ENCODE peak calls at places on chromosomes 16 and 17, in eight cellular contexts. C is heart left ventricle; J is right cardiac atrium; G is kidney; Z is CD4-positive, CD25-positive, alpha-beta regulatory T cell; W is HCT116; Q is Karpas-422; A is lung. S is an unnamed sample.

GRCh38 chr16:56998861-56999260 is 9.5 kb downstream of the NLRC5 start:
- DNase-seq in C (no peak), J (no peak), G (no peak), Z (no peak), W (no peak), Q (no peak), A (no peak), S (no peak)

GRCh38 chr16:48383204-48383876 is 1.9 kb downstream of the SIAH1 start:
- DNase-seq in C (no peak), J (no peak), G (no peak), Z (no peak), W (no peak), Q (no peak), A (no peak), S (no peak)

GRCh38 chr17:72187544-72187943 is 66.7 kb downstream of the SOX9 start:
- DNase-seq in C (peak; percentile 81), J (peak; percentile 88), G (peak; percentile 78), Z (no peak), W (no peak), Q (no peak), A (no peak), S (peak; percentile 38)

GRCh38 chr16:89983550-89983949 is 35.0 kb downstream of the DEF8 start:
- DNase-seq in C (no peak), J (no peak), G (no peak), Z (no peak), W (no peak), Q (no peak), A (no peak), S (no peak)

GRCh38 chr17:17300624-17301568 is 2.3 kb upstream of the NT5M start:
- DNase-seq in C (peak; percentile 53), J (peak; percentile 79), G (peak; percentile 80), Z (peak; percentile 46), W (no peak), Q (peak; percentile 80), A (no peak), S (no peak)

GRCh38 chr17:67376509-67376891 is 581 bp upstream of the PITPNC1 start:
- DNase-seq in C (no peak), J (no peak), G (no peak), Z (peak; percentile 44), W (no peak), Q (peak; percentile 53), A (no peak), S (no peak)

GRCh38 chr17:60506312-60506711 is 19.7 kb downstream of the APPBP2 start:
- DNase-seq in C (no peak), J (no peak), G (no peak), Z (peak; percentile 20), W (no peak), Q (no peak), A (no peak), S (no peak)

GRCh38 chr17:1714980-1715802 is 5.0 kb upstream of the TLCD2 start:
- DNase-seq in C (peak; percentile 97), J (peak; percentile 97), G (peak; percentile 97), Z (peak; percentile 57), W (peak; percentile 45), Q (no peak), A (peak; percentile 89), S (peak; percentile 99)

GRCh38 chr17:57440522-57441269 is 184.4 kb downstream of the MSI2 start:
- DNase-seq in C (peak; percentile 88), J (peak; percentile 88), G (peak; percentile 88), Z (peak; percentile 87), W (peak; percentile 76), Q (peak; percentile 84), A (peak; percentile 31), S (peak; percentile 58)

GRCh38 chr17:46772879-46773620 is 45.4 kb downstream of the WNT3 start:
- DNase-seq in C (no peak), J (no peak), G (peak; percentile 55), Z (no peak), W (no peak), Q (peak; percentile 58), A (no peak), S (no peak)

GRCh38 chr16:21703589-21704174 is 39.9 kb downstream of the OTOA start:
- DNase-seq in C (no peak), J (no peak), G (no peak), Z (no peak), W (no peak), Q (no peak), A (no peak), S (no peak)

GRCh38 chr17:51351890-51352289 is 91.5 kb downstream of the UTP18 start:
- DNase-seq in C (peak; percentile 31), J (peak; percentile 78), G (no peak), Z (no peak), W (no peak), Q (no peak), A (no peak), S (no peak)

GRCh38 chr17:76262732-76263344 is 2.3 kb upstream of the UBALD2 start:
- DNase-seq in C (no peak), J (no peak), G (peak; percentile 80), Z (peak; percentile 43), W (no peak), Q (peak; percentile 58), A (no peak), S (peak; percentile 74)

GRCh38 chr16:14502932-14503741 is 126.9 kb downstream of the PARN start:
- DNase-seq in C (no peak), J (no peak), G (no peak), Z (peak; percentile 29), W (no peak), Q (no peak), A (no peak), S (no peak)

GRCh38 chr16:74315059-74315458 is 18.4 kb downstream of the PSMD7 start:
- DNase-seq in C (no peak), J (no peak), G (no peak), Z (no peak), W (no peak), Q (no peak), A (no peak), S (no peak)

GRCh38 chr16:74305286-74305685 is 8.7 kb downstream of the PSMD7 start:
- DNase-seq in C (no peak), J (no peak), G (no peak), Z (no peak), W (no peak), Q (no peak), A (no peak), S (no peak)

GRCh38 chr16:74305978-74306784 is 9.6 kb downstream of the PSMD7 start:
- DNase-seq in C (no peak), J (no peak), G (no peak), Z (no peak), W (no peak), Q (no peak), A (no peak), S (no peak)

GRCh38 chr16:74307383-74307782 is 10.8 kb downstream of the PSMD7 start:
- DNase-seq in C (no peak), J (no peak), G (no peak), Z (no peak), W (no peak), Q (no peak), A (no peak), S (no peak)

DNA sequence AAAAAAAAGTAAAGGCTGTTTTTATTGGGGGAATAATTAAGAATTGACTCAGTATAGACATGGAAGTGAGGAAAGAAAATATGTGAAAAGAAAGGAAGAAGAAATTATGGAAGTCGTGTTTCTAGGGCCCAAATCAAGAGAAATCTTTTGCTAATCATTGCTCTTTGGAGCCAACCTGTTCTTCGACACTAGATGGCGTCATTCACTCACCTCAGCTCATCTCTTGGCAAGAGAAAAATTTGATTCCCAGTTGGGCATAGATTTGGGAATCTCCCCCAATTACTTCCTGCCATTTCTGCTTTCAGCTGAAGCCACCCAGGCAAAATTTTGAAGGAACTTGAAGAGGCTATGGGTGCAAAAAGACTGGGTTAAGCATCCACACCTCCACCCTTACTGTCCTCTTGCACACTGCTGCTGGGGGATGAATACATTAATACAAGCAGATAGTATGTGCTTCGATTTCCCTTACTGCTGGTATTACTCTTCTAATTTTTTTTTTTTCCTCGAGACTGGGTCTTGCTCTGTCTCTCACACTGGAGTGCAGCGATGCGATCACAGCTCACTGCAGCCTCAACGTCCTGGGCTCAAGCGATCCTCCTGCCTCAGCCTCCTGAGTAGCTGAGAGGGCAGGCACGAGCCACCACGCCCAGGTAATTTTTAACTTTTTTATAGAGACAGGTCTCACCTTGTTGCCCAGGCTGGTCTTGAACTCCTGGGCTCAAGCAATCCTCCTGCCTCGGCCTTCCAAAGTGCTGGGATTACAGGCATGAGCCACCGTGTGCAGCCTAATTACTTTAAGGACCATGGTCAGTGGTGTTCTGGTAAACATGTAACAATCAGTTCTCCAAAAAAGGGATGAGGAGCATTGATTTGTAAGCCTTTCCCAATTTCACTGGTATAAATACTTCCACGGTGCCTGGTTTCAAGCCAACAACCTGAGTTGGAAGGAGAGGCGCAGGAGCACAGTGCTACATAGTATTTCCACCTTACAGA is 13.5 kb downstream of the PSMD7 start:
- DNase-seq in C (no peak), J (no peak), G (no peak), Z (peak; percentile 52), W (peak; percentile 41), Q (peak; percentile 69), A (no peak), S (no peak)
- H3K27ac ChIP-seq in C (no peak overlapping the region), J (no peak overlapping the region), G (no peak overlapping the region), Z (no peak overlapping the region), W (no peak overlapping the region), Q (no peak overlapping the region), A (no peak overlapping the region), S (no peak overlapping the region)

GRCh38 chr16:4369006-4369766 is 2.5 kb upstream of the VASN start:
- DNase-seq in C (no peak), J (no peak), G (peak; percentile 91), Z (no peak), W (no peak), Q (no peak), A (no peak), S (no peak)
- H3K4me1 ChIP-seq in C (peaks cover 43% of the 10 kb centered on the region), J (peaks cover 2% of the 10 kb centered on the region), G (peaks cover 7% of the 10 kb centered on the region), Z (peaks cover 26% of the 10 kb centered on the region), W (peaks cover 60% of the 10 kb centered on the region), Q (peaks cover 58% of the 10 kb centered on the region), A (peaks cover 7% of the 10 kb centered on the region), S (peaks cover 10% of the 10 kb centered on the region)

DNA sequence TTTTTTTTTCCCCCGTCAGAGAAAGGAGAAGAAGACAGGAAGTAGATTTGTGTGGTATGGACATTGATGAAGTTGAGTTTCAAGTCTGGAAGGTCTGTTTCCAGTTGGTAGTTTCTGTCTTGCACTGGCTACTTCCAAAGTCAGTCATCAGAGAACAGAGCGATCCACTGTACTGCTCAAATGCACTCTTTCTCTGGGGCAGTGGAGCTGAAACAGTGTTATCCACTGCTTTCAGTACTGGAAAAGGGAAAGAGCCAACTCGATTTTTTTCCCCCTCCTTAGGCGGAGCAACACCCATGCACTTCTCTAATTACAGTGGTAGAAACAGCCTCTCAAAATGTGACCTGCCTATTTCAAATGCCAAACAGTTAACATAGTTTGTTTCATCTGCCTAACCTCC is 7.4 kb downstream of the PRKCA start:
- DNase-seq in C (no peak), J (no peak), G (no peak), Z (peak; percentile 27), W (no peak), Q (no peak), A (no peak), S (no peak)
- H3K27ac ChIP-seq in C (no peak overlapping the region), J (no peak overlapping the region), G (no peak overlapping the region), Z (no peak overlapping the region), W (no peak overlapping the region), Q (no peak overlapping the region), A (peak overlapping the region; percentile 21), S (peak overlapping the region; percentile 14)

DNA sequence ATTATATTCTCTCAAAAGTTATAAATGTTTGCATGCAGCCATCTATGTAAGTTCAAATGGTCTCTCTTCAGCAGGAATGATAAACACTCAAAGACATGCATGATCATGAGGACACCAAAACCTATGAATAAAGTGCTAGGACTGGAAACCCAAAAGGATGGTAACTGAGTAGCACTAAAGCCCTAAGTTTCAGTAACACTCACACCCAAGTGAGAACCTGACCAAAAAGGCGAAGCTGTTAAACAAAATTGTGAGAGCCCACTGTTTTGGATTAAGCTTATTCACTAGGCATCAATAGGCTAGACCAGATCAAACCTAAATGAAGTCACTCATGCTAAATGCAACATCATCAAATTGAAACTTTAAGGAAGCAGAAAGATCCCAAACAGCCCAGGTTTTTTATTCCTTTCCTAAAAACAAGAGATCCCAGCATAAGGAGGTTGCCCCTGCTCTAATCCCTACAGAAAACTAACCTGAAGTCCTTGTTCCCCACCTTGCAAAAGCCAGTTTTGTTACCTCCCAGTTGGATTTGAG is 42.4 kb downstream of the GLG1 start:
- DNase-seq in C (no peak), J (no peak), G (no peak), Z (no peak), W (no peak), Q (no peak), A (no peak), S (no peak)
- H3K4me1 ChIP-seq in C (peaks cover 62% of the 10 kb centered on the region), J (peaks cover 11% of the 10 kb centered on the region), G (peaks cover 12% of the 10 kb centered on the region), Z (peaks cover 44% of the 10 kb centered on the region), W (peaks cover 73% of the 10 kb centered on the region), Q (peaks cover 13% of the 10 kb centered on the region), A (peaks cover 30% of the 10 kb centered on the region), S (peaks cover 53% of the 10 kb centered on the region)

S was measured in gastrocnemius medialis.